ENCODE peak calls at places on chromosomes 1 and 21, in four cellular contexts. I is ascending aorta, E is lower lobe of right lung, L is small intestine. U is an unnamed sample.

GRCh38 chr1:165580931-165581871 is 37.4 kb downstream of the LRRC52 start:
- DNase-seq in I (no peak), E (no peak), L (no peak), U (no peak)

GRCh38 chr1:156517746-156518145 is 17.2 kb upstream of the MEF2D start:
- DNase-seq in I (no peak), E (no peak), L (no peak), U (no peak)

GRCh38 chr1:30218438-30218837 is 504.9 kb downstream of the MATN1 start:
- DNase-seq in I (no peak), E (no peak), L (no peak), U (no peak)

GRCh38 chr1:160834945-160835565 is 27.6 kb downstream of the CD244 start:
- DNase-seq in I (no peak), E (no peak), L (peak; percentile 55), U (no peak)

GRCh38 chr1:196302420-196302819 is 305.8 kb downstream of the KCNT2 start:
- DNase-seq in I (no peak), E (no peak), L (no peak), U (no peak)

GRCh38 chr1:180611016-180611930 is 20.5 kb upstream of the XPR1 start:
- DNase-seq in I (no peak), E (no peak), L (no peak), U (no peak)

GRCh38 chr1:149849947-149850360 is 49.4 kb upstream of the BOLA1 start:
- DNase-seq in I (peak; percentile 44), E (no peak), L (peak; percentile 27), U (no peak)

GRCh38 chr1:245578306-245578705 is 423.5 kb downstream of the KIF26B start:
- DNase-seq in I (no peak), E (no peak), L (no peak), U (no peak)

GRCh38 chr1:209008586-209008985 is 574.9 kb upstream of the CAMK1G start:
- DNase-seq in I (no peak), E (no peak), L (no peak), U (no peak)

GRCh38 chr1:240946926-240947325 is 335.0 kb upstream of the GREM2 start:
- DNase-seq in I (no peak), E (no peak), L (peak; percentile 33), U (no peak)

GRCh38 chr1:42675467-42675866 is 6.8 kb upstream of the YBX1 start:
- DNase-seq in I (no peak), E (no peak), L (no peak), U (no peak)

GRCh38 chr1:68120136-68120791 is 69.8 kb upstream of the DIRAS3 start:
- DNase-seq in I (peak; percentile 80), E (no peak), L (peak; percentile 76), U (no peak)

GRCh38 chr1:160971618-160972056 is 17.0 kb upstream of the ITLN2 start:
- DNase-seq in I (no peak), E (no peak), L (no peak), U (no peak)

GRCh38 chr1:202046227-202046626 is 35.8 kb downstream of the ELF3 start:
- DNase-seq in I (no peak), E (peak; percentile 89), L (peak; percentile 99), U (peak; percentile 84)

GRCh38 chr21:28359300-28359699 is 633.4 kb downstream of the LTN1 start:
- DNase-seq in I (no peak), E (no peak), L (no peak), U (no peak)

GRCh38 chr1:221887091-221887746 is 145.3 kb upstream of the DUSP10 start:
- DNase-seq in I (peak; percentile 74), E (peak; percentile 50), L (no peak), U (peak; percentile 51)

GRCh38 chr1:32989160-32989894 is 24.7 kb upstream of the RNF19B start:
- DNase-seq in I (peak; percentile 93), E (peak; percentile 80), L (no peak), U (peak; percentile 81)

GRCh38 chr21:40688106-40688850 is 158.7 kb downstream of the DSCAM start:
- DNase-seq in I (no peak), E (no peak), L (no peak), U (no peak)

GRCh38 chr1:218616681-218617080 is 271.5 kb downstream of the TGFB2 start:
- DNase-seq in I (no peak), E (no peak), L (no peak), U (no peak)

GRCh38 chr1:211829343-211830054 is 1.1 kb downstream of the LPGAT1 start:
- DNase-seq in I (no peak), E (no peak), L (peak; percentile 48), U (no peak)

GRCh38 chr1:153431427-153431826 is 15.1 kb downstream of the S100A7A start:
- DNase-seq in I (no peak), E (no peak), L (no peak), U (no peak)

GRCh38 chr1:93475691-93476090 is 27.8 kb downstream of the FNBP1L start:
- DNase-seq in I (no peak), E (no peak), L (no peak), U (no peak)

GRCh38 chr1:12600335-12600734 is 17.7 kb downstream of the DHRS3 start:
- DNase-seq in I (peak; percentile 91), E (no peak), L (peak; percentile 27), U (no peak)

GRCh38 chr1:108183301-108183700 is 16.8 kb downstream of the SLC25A24 start:
- DNase-seq in I (no peak), E (no peak), L (no peak), U (no peak)
- H3K27ac ChIP-seq in I (no peak overlapping the region), E (no peak overlapping the region), L (no peak overlapping the region), U (no peak overlapping the region)

DNA sequence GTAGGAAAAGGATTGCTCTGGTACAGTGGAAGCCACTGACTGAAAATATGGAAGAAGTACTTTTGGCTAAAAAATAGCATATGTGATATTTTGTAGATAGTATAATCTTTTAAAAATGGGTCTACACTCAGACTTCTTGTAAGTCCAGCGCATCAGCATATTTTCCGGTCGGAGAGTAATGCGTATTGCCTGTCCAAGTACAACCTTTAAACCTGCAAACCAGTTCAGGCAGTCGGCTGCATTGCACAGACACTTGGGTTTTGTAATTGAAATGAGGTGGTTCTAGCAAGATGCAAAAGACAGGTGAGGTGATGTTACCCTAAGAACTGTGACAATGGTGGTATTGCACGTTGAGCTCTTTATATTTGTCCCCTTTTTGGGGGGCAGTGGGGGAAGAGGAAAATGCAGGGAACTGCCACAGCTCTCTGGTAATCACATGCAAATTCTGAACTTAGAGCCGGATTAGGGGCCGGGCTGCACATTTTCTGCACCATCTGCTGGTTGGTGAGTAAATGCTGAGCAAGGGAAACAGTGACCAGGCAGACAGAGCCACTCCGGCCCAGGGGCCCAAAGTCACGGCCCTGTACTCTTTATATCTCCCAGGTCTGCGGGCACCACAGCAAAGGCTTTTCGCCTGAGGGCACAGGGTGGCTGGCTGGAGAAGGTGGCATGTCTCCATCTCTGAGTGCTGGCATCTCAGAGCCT is 2.3 kb downstream of the GPR137B start:
- DNase-seq in I (no peak), E (no peak), L (peak; percentile 36), U (no peak)
- H3K4me3 ChIP-seq in I (peak overlapping the region; percentile 99), E (no peak overlapping the region), L (no peak overlapping the region), U (no peak overlapping the region)

GRCh38 chr21:27070881-27071670 is 104.2 kb upstream of the ADAMTS5 start:
- DNase-seq in I (no peak), E (no peak), L (no peak), U (no peak)
- H3K9me3 ChIP-seq in I (no peaks in the 10 kb centered on the region), E (no peaks in the 10 kb centered on the region), L (no peaks in the 10 kb centered on the region), U (no peaks in the 10 kb centered on the region)

DNA sequence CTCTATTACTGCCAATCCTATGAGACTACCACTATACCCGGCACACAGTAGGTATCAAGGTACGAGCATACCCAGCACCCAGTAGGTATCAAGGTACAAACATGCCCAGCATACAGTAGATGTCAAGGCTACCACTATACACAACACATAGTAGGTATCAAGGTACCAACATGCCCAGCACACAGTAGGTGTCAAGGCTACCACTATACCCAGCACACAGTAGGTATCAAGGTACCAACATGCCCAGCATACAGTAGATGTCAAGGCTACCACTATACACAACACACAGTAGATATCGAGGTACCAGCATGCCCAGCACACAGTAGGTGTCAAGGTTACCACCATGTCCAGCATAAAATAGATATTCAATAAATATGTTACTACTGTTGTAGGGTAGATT is 98.4 kb downstream of the C1orf94 start:
- DNase-seq in I (no peak), E (no peak), L (no peak), U (no peak)
- H3K27ac ChIP-seq in I (no peak overlapping the region), E (no peak overlapping the region), L (no peak overlapping the region), U (no peak overlapping the region)

GRCh38 chr1:2298685-2299673 is 70.9 kb downstream of the SKI start:
- DNase-seq in I (no peak), E (peak; percentile 78), L (no peak), U (peak; percentile 68)
- H3K4me3 ChIP-seq in I (peak overlapping the region; percentile 46), E (peak overlapping the region; percentile 46), L (no peak overlapping the region), U (no peak overlapping the region)

GRCh38 chr21:45184869-45185268 is 102.8 kb downstream of the POFUT2 start:
- DNase-seq in I (no peak), E (no peak), L (no peak), U (no peak)
- H3K9me3 ChIP-seq in I (peaks cover 35% of the 10 kb centered on the region), E (peaks cover 33% of the 10 kb centered on the region), L (no peaks in the 10 kb centered on the region), U (peaks cover 42% of the 10 kb centered on the region)